ENCODE peak calls at places on chromosomes 6 and 20, in five cellular contexts. T is mammary epithelial cell, A is astrocyte, L is psoas muscle, N is endothelial cell of umbilical vein. X is an unnamed sample.

GRCh38 chr6:43205849-43206248 is 23.4 kb downstream of the DNPH1 start:
- DNase-seq in N (no peak), L (no peak), A (no peak), T (no peak), X (no peak)

GRCh38 chr6:101458341-101458740 is 64.8 kb downstream of the GRIK2 start:
- DNase-seq in N (no peak), T (no peak), A (peak; percentile 10), L (no peak), X (no peak)

GRCh38 chr6:13917141-13917540 is 7.6 kb upstream of the RNF182 start:
- DNase-seq in L (no peak), A (no peak), N (no peak), T (no peak), X (no peak)

GRCh38 chr20:51562334-51563140 is 20.0 kb upstream of the NFATC2 start:
- DNase-seq in L (peak; percentile 82), N (peak; percentile 98), T (peak; percentile 75), A (peak; percentile 96), X (peak; percentile 93)

GRCh38 chr20:60516442-60516841 is 558.2 kb downstream of the CDH26 start:
- DNase-seq in N (no peak), T (no peak), A (no peak), L (no peak), X (no peak)

GRCh38 chr20:35702824-35703695 is 3.9 kb downstream of the ROMO1 start:
- DNase-seq in L (no peak), N (no peak), A (no peak), T (no peak), X (no peak)

GRCh38 chr6:169266746-169267629 is 13.3 kb upstream of the THBS2 start:
- DNase-seq in N (no peak), T (no peak), A (no peak), L (no peak), X (peak; percentile 24)

GRCh38 chr20:53934421-53935352 is 135.7 kb downstream of the BCAS1 start:
- DNase-seq in A (peak; percentile 87), N (peak; percentile 93), T (peak; percentile 78), L (no peak), X (peak; percentile 40)

GRCh38 chr6:158869604-158870417 is 50.6 kb upstream of the EZR start:
- DNase-seq in A (peak; percentile 95), T (peak; percentile 99), N (peak; percentile 83), L (peak; percentile 92), X (peak; percentile 97)

GRCh38 chr6:120378582-120379220 is 955.6 kb downstream of the TBC1D32 start:
- DNase-seq in T (peak; percentile 40), A (no peak), N (peak; percentile 6), L (no peak), X (peak; percentile 70)

GRCh38 chr6:126753616-126754015 is 364.9 kb upstream of the RSPO3 start:
- DNase-seq in L (no peak), T (no peak), N (no peak), A (no peak), X (no peak)

GRCh38 chr20:8633366-8633765 is 435.5 kb upstream of the PLCB4 start:
- DNase-seq in A (peak; percentile 33), N (peak; percentile 26), T (no peak), L (no peak), X (peak; percentile 16)

GRCh38 chr6:38567436-38567835 is 72.3 kb downstream of the BTBD9 start:
- DNase-seq in N (peak; percentile 63), A (peak; percentile 85), T (peak; percentile 62), L (peak; percentile 85), X (peak; percentile 84)

GRCh38 chr6:124433369-124434064 is 528.7 kb upstream of the RNF217 start:
- DNase-seq in A (peak; percentile 8), T (no peak), N (no peak), L (no peak), X (no peak)

GRCh38 chr20:9068232-9068781 is 580 bp upstream of the PLCB4 start:
- DNase-seq in T (no peak), A (peak; percentile 17), N (peak; percentile 56), L (peak; percentile 56), X (peak; percentile 69)

GRCh38 chr6:85166106-85166505 is 283.8 kb upstream of the NT5E start:
- DNase-seq in A (no peak), N (peak; percentile 53), T (no peak), L (no peak), X (no peak)

GRCh38 chr6:44036196-44036595 is 91.1 kb downstream of the MRPL14 start:
- DNase-seq in N (no peak), T (peak; percentile 45), A (no peak), L (no peak), X (no peak)

GRCh38 chr6:154796484-154796883 is 63.3 kb downstream of the SCAF8 start:
- DNase-seq in T (no peak), N (no peak), A (no peak), L (no peak), X (no peak)

GRCh38 chr6:43842231-43842794 is 72.3 kb downstream of the VEGFA start:
- DNase-seq in L (no peak), N (no peak), T (no peak), A (peak; percentile 81), X (peak; percentile 20)

GRCh38 chr6:158475344-158476302 is 84.3 kb upstream of the TMEM181 start:
- DNase-seq in N (peak; percentile 45), A (peak; percentile 74), T (no peak), L (no peak), X (peak; percentile 67)

GRCh38 chr6:95143408-95144180 is 433.7 kb upstream of the MANEA start:
- DNase-seq in T (no peak), N (no peak), L (no peak), A (no peak), X (no peak)

GRCh38 chr6:121201108-121201507 is 133.2 kb downstream of the TBC1D32 start:
- DNase-seq in L (no peak), A (peak; percentile 23), T (peak; percentile 27), N (no peak), X (peak; percentile 4)

GRCh38 chr20:22561965-22562581 is 22.3 kb downstream of the FOXA2 start:
- DNase-seq in L (no peak), T (no peak), N (no peak), A (no peak), X (no peak)

GRCh38 chr20:37352611-37352980 is 6.7 kb downstream of the SRC start:
- DNase-seq in A (no peak), T (no peak), N (no peak), L (no peak), X (no peak)

GRCh38 chr20:17525132-17525531 is 6.0 kb downstream of the BFSP1 start:
- DNase-seq in N (no peak), L (no peak), T (no peak), A (no peak), X (no peak)

GRCh38 chr6:132693478-132693877 is 20.4 kb downstream of the VNN1 start:
- DNase-seq in L (no peak), T (no peak), A (peak; percentile 70), N (peak; percentile 13), X (peak; percentile 63)

GRCh38 chr6:142378138-142378875 is 76.5 kb downstream of the ADGRG6 start:
- DNase-seq in N (peak; percentile 96), A (peak; percentile 94), T (peak; percentile 45), L (no peak), X (peak; percentile 85)

GRCh38 chr6:128605961-128606360 is 85.6 kb upstream of the PTPRK start:
- DNase-seq in L (no peak), T (peak; percentile 92), A (peak; percentile 8), N (no peak), X (no peak)

GRCh38 chr20:46641424-46641823 is 9.8 kb downstream of the SLC13A3 start:
- DNase-seq in A (no peak), N (no peak), L (no peak), T (no peak), X (no peak)
- H3K27ac ChIP-seq in A (no peak overlapping the region), N (no peak overlapping the region), L (no peak overlapping the region), T (no peak overlapping the region), X (no peak overlapping the region)

GRCh38 chr20:50514750-50515149 is 4.6 kb downstream of the PTPN1 start:
- DNase-seq in A (no peak), N (no peak), T (no peak), L (no peak), X (no peak)
- H3K4me3 ChIP-seq in A (no peak overlapping the region), N (peak overlapping the region; percentile 88), T (no peak overlapping the region), L (no peak overlapping the region), X (no peak overlapping the region)

DNA sequence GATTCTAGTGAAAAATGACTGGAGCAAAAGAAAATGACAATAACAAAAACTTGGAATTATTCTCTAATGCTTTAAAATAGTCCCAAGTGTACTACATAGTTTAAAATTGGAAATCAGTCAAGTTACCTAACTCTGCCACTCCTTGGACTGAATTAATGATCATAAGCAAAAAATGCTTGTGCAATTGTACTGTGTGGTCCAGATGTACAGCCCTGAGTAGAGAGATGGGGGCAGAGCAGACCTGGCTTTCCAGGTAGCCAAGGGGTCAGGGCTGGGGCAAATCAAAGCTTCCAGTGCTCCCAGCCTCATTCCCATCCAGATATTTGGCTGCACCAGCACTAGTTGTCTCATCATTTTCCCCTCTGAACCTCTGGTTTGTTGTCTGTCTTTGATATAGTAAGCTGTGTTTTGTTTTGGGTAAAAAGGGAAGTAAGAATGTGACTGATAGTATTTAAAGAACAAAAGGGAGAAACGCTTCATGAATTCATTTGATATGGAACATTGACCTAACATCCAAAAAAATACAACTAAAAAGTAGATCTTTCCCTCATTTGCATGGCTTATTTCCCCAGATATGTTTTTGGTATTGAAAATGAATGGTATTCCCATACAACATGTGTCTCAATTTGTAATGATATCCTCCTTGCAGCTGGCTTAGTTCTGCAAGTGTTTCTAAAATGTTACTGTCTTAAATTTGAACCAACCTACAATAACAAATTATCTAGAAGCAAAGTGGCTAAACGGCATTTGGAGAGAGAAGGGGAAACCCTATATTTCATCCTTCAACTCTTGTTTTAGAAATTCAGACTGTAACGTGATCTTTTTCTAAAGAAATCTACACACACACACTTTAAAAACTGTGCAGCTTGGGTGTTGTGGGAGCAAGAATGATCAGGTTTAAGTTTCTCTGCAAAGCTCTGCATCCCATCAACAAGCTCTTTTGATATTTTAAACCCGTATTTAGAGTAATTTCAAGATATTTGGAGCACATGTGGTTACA is 152.7 kb downstream of the SOBP start:
- DNase-seq in A (no peak), N (no peak), T (no peak), L (no peak), X (no peak)
- H3K36me3 ChIP-seq in A (no peaks in the 10 kb centered on the region), N (no peaks in the 10 kb centered on the region), T (no peaks in the 10 kb centered on the region), L (no peaks in the 10 kb centered on the region), X (no peaks in the 10 kb centered on the region)

GRCh38 chr6:152267967-152268845 is 369.0 kb downstream of the SYNE1 start:
- DNase-seq in A (no peak), T (no peak), N (peak; percentile 52), L (no peak), X (peak; percentile 69)
- H3K27ac ChIP-seq in A (no peak overlapping the region), T (no peak overlapping the region), N (no peak overlapping the region), L (peak overlapping the region; percentile 46), X (no peak overlapping the region)

DNA sequence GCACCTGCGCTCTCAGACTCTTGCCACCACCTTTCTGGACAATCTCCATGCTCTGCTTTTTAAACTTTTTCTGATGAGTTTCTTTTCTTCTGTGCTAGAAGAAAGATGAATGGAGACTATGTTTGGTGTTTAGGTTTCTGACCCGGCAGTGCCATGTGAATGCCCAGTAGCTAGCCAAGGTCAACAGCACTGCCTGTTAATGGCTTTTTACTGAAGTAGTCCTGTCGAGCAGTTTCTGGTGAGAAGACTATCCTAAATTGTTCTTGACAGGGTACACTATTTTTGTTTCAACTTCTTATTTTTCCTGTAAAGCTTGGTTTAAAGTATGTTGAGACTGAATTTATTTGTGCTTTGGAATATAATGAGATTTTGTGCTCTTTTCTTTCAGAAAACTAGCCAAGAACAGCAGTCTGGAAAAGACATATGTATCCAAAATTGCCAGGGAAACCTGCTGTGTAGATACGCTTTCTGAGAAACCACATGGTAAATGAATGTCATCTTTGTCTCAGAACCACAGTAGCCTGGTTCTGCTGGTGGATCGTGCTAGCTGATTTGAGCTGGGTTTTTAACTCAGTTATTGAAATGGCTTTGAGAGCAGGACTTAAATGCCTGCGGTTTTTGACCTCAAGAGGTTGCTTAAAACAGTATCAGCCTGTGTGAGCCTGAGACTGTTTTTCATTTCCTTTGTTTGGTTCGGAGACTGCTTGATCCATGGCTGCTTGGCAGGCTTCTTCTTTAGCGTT is 48.1 kb downstream of the KCNS1 start:
- DNase-seq in A (peak; percentile 96), T (peak; percentile 71), L (no peak), N (no peak), X (no peak)
- H3K4me3 ChIP-seq in A (no peak overlapping the region), T (no peak overlapping the region), L (no peak overlapping the region), N (no peak overlapping the region), X (no peak overlapping the region)

GRCh38 chr6:26465776-26466175 is 8.0 kb downstream of the BTN2A1 start:
- DNase-seq in L (no peak), N (no peak), T (no peak), A (no peak), X (no peak)
- H3K36me3 ChIP-seq in L (peaks cover 86% of the 10 kb centered on the region), N (peaks cover 40% of the 10 kb centered on the region), T (peaks cover 10% of the 10 kb centered on the region), A (peaks cover 59% of the 10 kb centered on the region), X (peaks cover 47% of the 10 kb centered on the region)

X was measured in PC-3.